ENCODE peak calls at places on chromosomes 13 and 19, in nine cellular contexts. M is neuronal stem cell, G is tibial nerve, W is left ventricle myocardium inferior, H is body of pancreas, B is psoas muscle, Q is cardiac muscle cell, O is choroid plexus epithelial cell, D is tibial artery. T is an unnamed sample.

GRCh38 chr13:35884211-35884610 is 247.0 kb downstream of the DCLK1 start:
- DNase-seq in B (no peak), O (no peak), H (no peak), D (no peak), Q (no peak), G (no peak), M (no peak), W (no peak), T (no peak)

GRCh38 chr13:42525035-42525504 is 48.9 kb upstream of the TNFSF11 start:
- DNase-seq in M (no peak), B (no peak), W (no peak), Q (no peak), D (no peak), H (no peak), G (no peak), O (peak), T (no peak)

GRCh38 chr13:32897296-32897695 is 118.9 kb upstream of the KL start:
- DNase-seq in Q (no peak), M (no peak), W (no peak), O (no peak), G (no peak), H (no peak), D (no peak), B (no peak), T (no peak)

GRCh38 chr19:10316229-10317044 is 622 bp upstream of the FDX2 start:
- DNase-seq in H (peak), M (no peak), G (no peak), B (no peak), W (no peak), O (no peak), Q (no peak), D (no peak), T (no peak)

GRCh38 chr19:11295665-11296245 is at the start of gene TSPAN16:
- DNase-seq in D (peak), O (no peak), W (no peak), Q (no peak), M (no peak), H (no peak), G (no peak), B (no peak), T (no peak)

GRCh38 chr13:35771898-35772297 is 295.4 kb upstream of the MAB21L1 start:
- DNase-seq in O (peak), G (no peak), Q (no peak), M (no peak), W (no peak), H (no peak), D (no peak), B (no peak), T (no peak)

GRCh38 chr19:27794444-27795042 is 1418.4 kb downstream of the UQCRFS1 start:
- DNase-seq in H (no peak), Q (peak), O (peak), M (peak), W (no peak), G (no peak), D (no peak), B (no peak), T (no peak)

GRCh38 chr19:6734096-6734696 is 3.2 kb downstream of the GPR108 start:
- DNase-seq in M (no peak), G (no peak), B (no peak), O (no peak), H (no peak), Q (no peak), D (no peak), W (no peak), T (no peak)

GRCh38 chr19:46192990-46193650 is 36.4 kb upstream of the IGFL1 start:
- DNase-seq in H (no peak), Q (no peak), M (no peak), G (no peak), O (peak), D (peak), W (no peak), B (peak), T (peak)

GRCh38 chr13:23905766-23906165 is 8.5 kb upstream of the C1QTNF9B start:
- DNase-seq in D (no peak), W (no peak), O (no peak), B (no peak), H (no peak), M (no peak), Q (no peak), G (no peak), T (no peak)

GRCh38 chr13:96811049-96811448 is 183.2 kb downstream of the OXGR1 start:
- DNase-seq in Q (no peak), O (no peak), W (no peak), H (no peak), M (no peak), D (no peak), B (no peak), G (no peak), T (no peak)

GRCh38 chr13:108963846-108964600 is 334.6 kb downstream of the MYO16 start:
- DNase-seq in Q (no peak), B (no peak), M (no peak), O (peak), G (no peak), D (no peak), W (no peak), H (no peak), T (no peak)

GRCh38 chr13:37406031-37406430 is 192.5 kb downstream of the POSTN start:
- DNase-seq in W (no peak), H (no peak), D (no peak), B (no peak), O (peak), M (no peak), Q (no peak), G (no peak), T (no peak)

GRCh38 chr19:14405758-14406644 is 13.1 kb downstream of the DDX39A start:
- DNase-seq in O (peak), W (peak), H (peak), D (peak), B (peak), M (peak), Q (peak), G (peak), T (peak)

GRCh38 chr13:96984061-96984508 is 10.2 kb downstream of the OXGR1 start:
- DNase-seq in Q (peak), B (no peak), W (no peak), H (peak), M (no peak), G (peak), D (no peak), O (peak), T (no peak)

GRCh38 chr13:28753208-28753892 is 34.6 kb upstream of the SLC46A3 start:
- DNase-seq in B (no peak), H (peak), Q (peak), O (peak), W (peak), M (no peak), G (peak), D (peak), T (peak)

GRCh38 chr13:29464105-29464679 is 131.3 kb downstream of the SLC7A1 start:
- DNase-seq in B (no peak), D (no peak), G (no peak), M (no peak), W (peak), Q (no peak), O (no peak), H (no peak), T (no peak)

GRCh38 chr13:34358811-34359513 is 541.0 kb downstream of the RFC3 start:
- DNase-seq in G (no peak), H (no peak), Q (no peak), W (no peak), D (no peak), O (peak), B (no peak), M (no peak), T (no peak)

GRCh38 chr13:34352958-34353357 is 535.0 kb downstream of the RFC3 start:
- DNase-seq in O (no peak), H (no peak), Q (no peak), M (no peak), D (no peak), W (no peak), B (no peak), G (no peak), T (no peak)

GRCh38 chr13:34360702-34361101 is 542.8 kb downstream of the RFC3 start:
- DNase-seq in D (no peak), Q (no peak), M (no peak), B (no peak), H (no peak), G (no peak), W (no peak), O (no peak), T (no peak)

GRCh38 chr13:34357435-34358232 is 539.7 kb downstream of the RFC3 start:
- DNase-seq in H (no peak), B (no peak), D (peak), Q (no peak), O (peak), G (no peak), M (no peak), W (no peak), T (no peak)

DNA sequence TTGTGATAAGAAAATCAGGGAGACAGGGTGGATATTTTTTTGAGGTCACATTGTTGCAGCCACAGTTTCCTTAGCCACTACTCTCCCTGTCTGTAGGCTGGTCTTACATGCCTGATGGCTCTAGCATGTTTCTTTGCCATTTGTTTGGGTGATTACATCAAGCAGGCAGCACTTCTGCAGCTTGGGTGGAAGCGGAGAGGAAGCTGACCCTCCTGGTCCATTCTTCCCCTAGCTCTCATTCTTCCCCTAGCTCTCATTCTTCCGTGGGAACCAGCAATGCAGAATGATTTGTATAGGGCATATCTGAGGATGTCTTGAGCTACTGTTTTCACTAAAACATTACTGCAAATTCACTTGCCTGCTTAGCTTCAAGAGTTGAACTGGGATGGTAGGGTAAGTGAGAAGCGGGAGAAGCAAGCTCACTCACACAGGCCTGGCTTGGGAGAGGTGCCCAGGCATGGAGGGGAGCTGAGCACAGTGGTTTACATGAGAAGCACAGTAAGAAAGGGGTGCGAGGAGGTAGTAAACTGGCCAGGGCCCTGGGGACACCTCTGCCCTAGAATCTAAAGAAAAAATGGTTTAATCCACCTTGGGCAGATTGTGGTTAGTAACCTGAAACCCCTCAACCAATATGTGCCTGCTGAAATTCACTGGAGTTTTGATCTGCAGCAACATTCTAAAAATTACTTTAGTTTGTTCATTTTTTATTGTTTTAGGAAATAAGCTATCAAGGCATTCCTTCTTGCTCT is 538.9 kb downstream of the RFC3 start:
- DNase-seq in O (no peak), D (no peak), H (no peak), B (no peak), Q (no peak), G (no peak), W (no peak), M (no peak), T (no peak)
- H3K4me3 ChIP-seq in O (no peak), D (no peak), H (no peak), B (no peak), Q (no peak), G (no peak), W (no peak), M (no peak), T (no peak)

DNA sequence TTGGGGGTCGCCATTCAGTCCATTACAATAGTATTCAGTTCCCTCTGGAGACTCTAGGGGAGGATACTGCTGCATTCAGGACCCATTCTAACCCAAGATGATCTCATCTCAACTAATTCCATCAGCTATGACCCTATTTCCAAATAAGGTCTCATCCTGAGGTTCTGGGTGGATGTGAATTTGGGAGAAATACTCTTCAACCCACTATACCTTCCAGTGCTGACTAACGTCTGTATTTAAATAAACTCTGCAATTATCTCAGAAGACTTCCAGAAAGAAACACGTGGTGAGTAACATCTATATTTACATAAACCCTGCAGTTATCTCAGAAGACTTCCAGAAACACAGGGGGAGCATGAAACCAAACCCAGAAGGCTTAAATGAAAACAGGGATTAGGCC is 1300.7 kb downstream of the PCDH9 start:
- DNase-seq in H (no peak), D (no peak), Q (no peak), O (no peak), B (no peak), G (no peak), M (no peak), W (no peak), T (no peak)
- H3K4me3 ChIP-seq in H (no peak), D (no peak), Q (no peak), O (no peak), B (no peak), G (no peak), M (no peak), W (no peak), T (no peak)

DNA sequence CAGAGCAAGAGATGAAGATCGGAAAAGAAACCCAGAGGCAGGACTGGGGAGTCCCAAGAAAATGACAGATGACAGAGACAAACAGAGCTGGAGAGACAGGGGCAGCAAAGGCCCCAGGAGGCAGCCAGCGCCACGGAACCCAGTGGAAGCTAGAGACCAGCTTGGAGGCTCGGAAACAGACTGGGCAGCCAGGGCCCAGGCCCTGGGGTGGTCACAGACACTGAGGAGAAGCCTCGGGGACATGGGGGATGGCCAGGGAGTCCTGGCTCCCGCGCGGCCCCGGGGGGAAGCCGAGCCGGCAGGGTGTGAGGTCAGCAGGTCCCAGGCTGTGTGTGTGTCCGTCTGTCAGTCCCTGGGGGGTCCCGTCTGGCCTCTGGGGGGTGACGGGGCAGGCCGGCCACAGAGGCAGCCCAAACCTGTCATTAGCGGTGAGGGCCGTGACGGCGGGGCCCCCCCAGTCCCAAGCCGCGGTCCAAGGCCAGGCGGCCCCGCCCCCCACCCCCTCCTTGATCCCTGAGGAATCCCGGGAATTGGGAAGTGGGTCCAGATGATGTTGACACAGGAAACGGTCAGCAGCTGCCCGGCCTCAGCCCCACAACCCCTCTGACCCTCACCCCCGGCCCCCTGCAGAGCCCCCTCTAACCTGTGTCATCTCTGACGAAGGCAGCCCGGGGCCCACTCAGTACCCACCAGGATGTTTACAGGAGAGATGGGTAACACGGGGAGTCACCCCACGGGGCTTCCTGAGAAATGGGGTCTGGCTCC is 2.5 kb upstream of the TMEM190 start:
- DNase-seq in W (no peak), G (no peak), M (no peak), D (no peak), O (no peak), B (no peak), Q (no peak), H (no peak), T (no peak)
- H3K4me3 ChIP-seq in W (no peak), G (no peak), M (no peak), D (no peak), O (no peak), B (no peak), Q (no peak), H (no peak), T (no peak)

GRCh38 chr19:20365146-20365545 is 198.1 kb downstream of the ZNF486 start:
- DNase-seq in M (no peak), Q (peak), W (no peak), H (no peak), B (no peak), G (no peak), O (no peak), D (no peak), T (no peak)

GRCh38 chr19:20371911-20372310 is 193.7 kb downstream of the ZNF737 start:
- DNase-seq in W (no peak), H (no peak), O (no peak), M (no peak), G (no peak), Q (no peak), B (no peak), D (no peak), T (no peak)

GRCh38 chr19:20367811-20368294 is 197.7 kb downstream of the ZNF737 start:
- DNase-seq in B (no peak), H (peak), O (no peak), G (no peak), W (no peak), M (peak), D (no peak), Q (peak), T (no peak)
- H3K4me3 ChIP-seq in B (no peak), H (no peak), O (no peak), G (no peak), W (no peak), M (no peak), D (no peak), Q (no peak), T (no peak)

DNA sequence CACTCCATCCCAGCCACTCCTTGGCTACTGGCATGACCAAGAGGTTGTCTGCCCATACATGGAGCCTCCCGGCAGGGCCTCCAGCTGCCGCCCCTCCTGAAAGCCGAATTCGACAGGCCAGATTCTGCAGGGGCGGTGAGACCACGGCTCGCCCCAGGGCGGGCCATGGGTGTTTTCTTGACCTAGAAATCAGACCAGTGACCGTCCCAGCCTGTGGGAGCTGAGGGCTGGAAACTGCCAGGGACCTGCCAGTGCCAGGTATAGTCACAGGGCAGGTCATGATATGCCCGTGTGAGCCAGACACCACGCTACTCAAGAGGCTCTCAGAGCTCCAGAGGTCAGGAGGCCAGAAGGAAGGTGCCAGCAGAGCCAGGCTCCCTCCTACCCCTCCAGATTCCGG is 16.8 kb downstream of the DAPK3 start:
- DNase-seq in G (no peak), Q (no peak), M (no peak), D (no peak), H (no peak), W (peak), B (no peak), O (no peak), T (no peak)
- H3K4me3 ChIP-seq in G (no peak), Q (no peak), M (no peak), D (no peak), H (no peak), W (no peak), B (no peak), O (no peak), T (no peak)

GRCh38 chr19:48397263-48397635 is 3.8 kb downstream of the GRIN2D start:
- DNase-seq in D (no peak), W (no peak), B (no peak), H (no peak), O (no peak), Q (no peak), G (no peak), M (no peak), T (no peak)

GRCh38 chr19:48397636-48398328 is 4.3 kb downstream of the GRIN2D start:
- DNase-seq in O (no peak), G (no peak), M (no peak), B (no peak), H (no peak), Q (no peak), D (no peak), W (no peak), T (no peak)

GRCh38 chr19:48395499-48395898 is 2.0 kb downstream of the GRIN2D start:
- DNase-seq in O (no peak), D (no peak), G (no peak), W (no peak), Q (no peak), B (no peak), H (no peak), M (no peak), T (no peak)

GRCh38 chr19:48396010-48396870 is 2.8 kb downstream of the GRIN2D start:
- DNase-seq in B (no peak), W (no peak), O (no peak), H (no peak), M (no peak), Q (no peak), G (no peak), D (no peak), T (no peak)

DNA sequence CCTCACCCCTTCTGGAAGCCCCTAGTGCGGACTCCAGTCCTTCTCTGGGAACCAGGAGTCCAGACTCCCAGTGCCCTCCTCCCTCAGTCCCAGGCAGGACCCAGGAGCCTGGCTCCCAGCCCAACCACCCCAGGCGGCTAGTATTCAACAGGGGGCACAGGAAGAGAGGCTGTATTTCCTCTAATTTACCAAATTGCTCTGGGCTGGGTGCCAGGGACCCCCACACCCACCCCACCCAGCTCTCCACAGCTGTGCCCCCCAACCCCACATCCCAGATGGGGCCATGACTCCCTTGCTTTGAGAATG is 3.4 kb downstream of the GRIN2D start:
- DNase-seq in B (no peak), H (no peak), W (no peak), Q (no peak), M (no peak), D (no peak), G (no peak), O (no peak), T (no peak)
- H3K4me3 ChIP-seq in B (no peak), H (no peak), W (peak), Q (no peak), M (no peak), D (no peak), G (no peak), O (no peak), T (no peak)

T was measured in right atrium auricular region.